ENCODE peak calls at places on chromosomes 7 and 10, in six cellular contexts. One of them, this sample, is unnamed.

GRCh38 chr7:92740713-92741126 is 95.7 kb downstream of the CDK6 start:
- DNase-seq in DND-41: no peak
- DNase-seq in NCI-H2081: no peak
- DNase-seq in AG04449: peak; percentile 64
- DNase-seq in ACHN: peak; percentile 97
- DNase-seq in kidney: no peak
- DNase-seq in this sample: no peak

GRCh38 chr10:127949831-127950230 is 42.9 kb downstream of the PTPRE start:
- DNase-seq in DND-41: no peak
- DNase-seq in NCI-H2081: no peak
- DNase-seq in AG04449: no peak
- DNase-seq in ACHN: no peak
- DNase-seq in kidney: no peak
- DNase-seq in this sample: no peak

GRCh38 chr10:113169853-113170455 is 219.9 kb downstream of the TCF7L2 start:
- DNase-seq in DND-41: no peak
- DNase-seq in NCI-H2081: no peak
- DNase-seq in AG04449: no peak
- DNase-seq in ACHN: no peak
- DNase-seq in kidney: no peak
- DNase-seq in this sample: no peak

GRCh38 chr7:131466735-131467365 is 89.6 kb downstream of the PODXL start:
- DNase-seq in DND-41: no peak
- DNase-seq in NCI-H2081: no peak
- DNase-seq in AG04449: no peak
- DNase-seq in ACHN: no peak
- DNase-seq in kidney: no peak
- DNase-seq in this sample: no peak

GRCh38 chr7:80181411-80181810 is 46.8 kb downstream of the GNAI1 start:
- DNase-seq in DND-41: no peak
- DNase-seq in NCI-H2081: no peak
- DNase-seq in AG04449: no peak
- DNase-seq in ACHN: no peak
- DNase-seq in kidney: no peak
- DNase-seq in this sample: no peak

GRCh38 chr10:75982611-75983369 is 551.4 kb downstream of the LRMDA start:
- DNase-seq in DND-41: no peak
- DNase-seq in NCI-H2081: no peak
- DNase-seq in AG04449: no peak
- DNase-seq in ACHN: no peak
- DNase-seq in kidney: no peak
- DNase-seq in this sample: no peak

GRCh38 chr7:154917214-154918160 is 85.4 kb downstream of the PAXIP1 start:
- DNase-seq in DND-41: no peak
- DNase-seq in NCI-H2081: no peak
- DNase-seq in AG04449: no peak
- DNase-seq in ACHN: no peak
- DNase-seq in kidney: peak; percentile 54
- DNase-seq in this sample: no peak

GRCh38 chr10:46787321-46787615 is 124.0 kb upstream of the PTPN20 start:
- DNase-seq in DND-41: peak; percentile 24
- DNase-seq in NCI-H2081: no peak
- DNase-seq in AG04449: no peak
- DNase-seq in ACHN: peak; percentile 81
- DNase-seq in kidney: peak; percentile 34
- DNase-seq in this sample: no peak

GRCh38 chr7:133119067-133119466 is 37.2 kb upstream of the CHCHD3 start:
- DNase-seq in DND-41: no peak
- DNase-seq in NCI-H2081: no peak
- DNase-seq in AG04449: no peak
- DNase-seq in ACHN: no peak
- DNase-seq in kidney: no peak
- DNase-seq in this sample: no peak

GRCh38 chr10:50641636-50642035 is 17.9 kb upstream of the SGMS1 start:
- DNase-seq in DND-41: no peak
- DNase-seq in NCI-H2081: no peak
- DNase-seq in AG04449: no peak
- DNase-seq in ACHN: no peak
- DNase-seq in kidney: no peak
- DNase-seq in this sample: no peak

GRCh38 chr7:121960678-121961461 is 87.9 kb downstream of the PTPRZ1 start:
- DNase-seq in DND-41: no peak
- DNase-seq in NCI-H2081: peak; percentile 8
- DNase-seq in AG04449: peak; percentile 54
- DNase-seq in ACHN: peak; percentile 38
- DNase-seq in kidney: no peak
- DNase-seq in this sample: no peak

GRCh38 chr10:6356280-6356793 is 153.6 kb downstream of the PFKFB3 start:
- DNase-seq in DND-41: no peak
- DNase-seq in NCI-H2081: no peak
- DNase-seq in AG04449: no peak
- DNase-seq in ACHN: no peak
- DNase-seq in kidney: no peak
- DNase-seq in this sample: no peak

GRCh38 chr7:142150869-142151268 is 39.4 kb downstream of the MGAM2 start:
- DNase-seq in DND-41: no peak
- DNase-seq in NCI-H2081: no peak
- DNase-seq in AG04449: no peak
- DNase-seq in ACHN: no peak
- DNase-seq in kidney: no peak
- DNase-seq in this sample: no peak

GRCh38 chr7:13603661-13604060 is 385.8 kb downstream of the ETV1 start:
- DNase-seq in DND-41: no peak
- DNase-seq in NCI-H2081: no peak
- DNase-seq in AG04449: no peak
- DNase-seq in ACHN: peak; percentile 62
- DNase-seq in kidney: no peak
- DNase-seq in this sample: no peak

GRCh38 chr7:29386196-29386765 is 177.4 kb upstream of the PRR15 start:
- DNase-seq in DND-41: no peak
- DNase-seq in NCI-H2081: peak; percentile 26
- DNase-seq in AG04449: no peak
- DNase-seq in ACHN: no peak
- DNase-seq in kidney: no peak
- DNase-seq in this sample: peak; percentile 19

GRCh38 chr7:22173884-22174573 is 182.9 kb downstream of the RAPGEF5 start:
- DNase-seq in DND-41: peak; percentile 81
- DNase-seq in NCI-H2081: no peak
- DNase-seq in AG04449: no peak
- DNase-seq in ACHN: no peak
- DNase-seq in kidney: no peak
- DNase-seq in this sample: no peak

GRCh38 chr7:33192695-33193291 is 63.4 kb downstream of the BBS9 start:
- DNase-seq in DND-41: no peak
- DNase-seq in NCI-H2081: no peak
- DNase-seq in AG04449: no peak
- DNase-seq in ACHN: no peak
- DNase-seq in kidney: no peak
- DNase-seq in this sample: no peak

GRCh38 chr7:79968894-79969293 is 165.7 kb upstream of the GNAI1 start:
- DNase-seq in DND-41: no peak
- DNase-seq in NCI-H2081: no peak
- DNase-seq in AG04449: no peak
- DNase-seq in ACHN: no peak
- DNase-seq in kidney: no peak
- DNase-seq in this sample: no peak

GRCh38 chr7:127895814-127896280 is 135.4 kb downstream of the LRRC4 start:
- DNase-seq in DND-41: no peak
- DNase-seq in NCI-H2081: no peak
- DNase-seq in AG04449: no peak
- DNase-seq in ACHN: peak; percentile 72
- DNase-seq in kidney: no peak
- DNase-seq in this sample: no peak

GRCh38 chr10:102246261-102246660 is 929 bp downstream of the GBF1 start:
- DNase-seq in DND-41: no peak
- DNase-seq in NCI-H2081: no peak
- DNase-seq in AG04449: no peak
- DNase-seq in ACHN: no peak
- DNase-seq in kidney: no peak
- DNase-seq in this sample: no peak

GRCh38 chr10:60654813-60655464 is 123.3 kb upstream of the CDK1 start:
- DNase-seq in DND-41: no peak
- DNase-seq in NCI-H2081: no peak
- DNase-seq in AG04449: no peak
- DNase-seq in ACHN: no peak
- DNase-seq in kidney: no peak
- DNase-seq in this sample: no peak

GRCh38 chr7:38398725-38399321 is 125.4 kb upstream of the TARP start:
- DNase-seq in DND-41: peak; percentile 49
- DNase-seq in NCI-H2081: peak; percentile 54
- DNase-seq in AG04449: no peak
- DNase-seq in ACHN: peak; percentile 53
- DNase-seq in kidney: no peak
- DNase-seq in this sample: peak; percentile 37

GRCh38 chr10:113739577-113739976 is 11.9 kb upstream of the PLEKHS1 start:
- DNase-seq in DND-41: no peak
- DNase-seq in NCI-H2081: no peak
- DNase-seq in AG04449: no peak
- DNase-seq in ACHN: no peak
- DNase-seq in kidney: no peak
- DNase-seq in this sample: no peak

This sample was measured in NCI-H774.